ENCODE peak calls at places on chromosomes 11 and 22, in six cellular contexts. E, W, T, Z, D and H are unnamed samples.

GRCh38 chr22:17368144-17368726 is 1.0 kb upstream of the CECR2 start:
- DNase-seq in Z (no peak), W (no peak), T (no peak), E (no peak), D (no peak), H (no peak)

GRCh38 chr11:130776044-130776390 is 140.3 kb downstream of the SNX19 start:
- DNase-seq in Z (no peak), W (no peak), E (no peak), T (no peak), D (no peak), H (no peak)

GRCh38 chr11:43953521-43953920 is 11.1 kb downstream of the C11orf96 start:
- DNase-seq in T (no peak), Z (no peak), E (no peak), W (no peak), D (no peak), H (no peak)

GRCh38 chr22:21044931-21045584 is 688 bp upstream of the LRRC74B start:
- DNase-seq in W (no peak), D (peak; percentile 25), T (peak; percentile 77), Z (no peak), E (peak; percentile 48), H (no peak)

GRCh38 chr11:78646564-78647185 is 72.0 kb upstream of the NARS2 start:
- DNase-seq in Z (no peak), D (peak; percentile 68), E (no peak), W (peak; percentile 26), T (no peak), H (no peak)

GRCh38 chr11:67983916-67984315 is 20.0 kb downstream of the UNC93B1 start:
- DNase-seq in T (no peak), D (no peak), W (no peak), E (no peak), Z (no peak), H (no peak)

GRCh38 chr22:23074451-23074850 is 4.1 kb downstream of the GNAZ start:
- DNase-seq in D (no peak), E (peak; percentile 20), Z (no peak), T (peak; percentile 16), W (no peak), H (no peak)

GRCh38 chr11:19715373-19715772 is 2.7 kb downstream of the NAV2 start:
- DNase-seq in D (peak; percentile 95), W (no peak), Z (no peak), T (peak; percentile 71), E (peak; percentile 33), H (no peak)

GRCh38 chr11:130464289-130464812 is 15.9 kb downstream of the ADAMTS15 start:
- DNase-seq in W (no peak), T (no peak), Z (no peak), D (no peak), E (no peak), H (no peak)

GRCh38 chr11:133833101-133833898 is 12.0 kb downstream of the SPATA19 start:
- DNase-seq in Z (no peak), T (no peak), E (no peak), W (no peak), D (no peak), H (no peak)

GRCh38 chr11:94181943-94182342 is 53.3 kb downstream of the PANX1 start:
- DNase-seq in T (no peak), W (no peak), E (no peak), Z (no peak), D (no peak), H (no peak)

GRCh38 chr11:110991621-110992355 is 253.7 kb upstream of the POU2AF2 start:
- DNase-seq in Z (no peak), W (peak; percentile 36), T (no peak), D (no peak), E (no peak), H (no peak)

GRCh38 chr11:100625041-100625440 is 62.0 kb upstream of the ARHGAP42 start:
- DNase-seq in E (no peak), D (peak; percentile 63), Z (no peak), W (no peak), T (no peak), H (no peak)

GRCh38 chr11:1448166-1448825 is 38.3 kb downstream of the MOB2 start:
- DNase-seq in W (no peak), Z (no peak), D (no peak), E (no peak), T (no peak), H (no peak)

GRCh38 chr11:20367313-20367948 is 3.9 kb downstream of the HTATIP2 start:
- DNase-seq in T (peak; percentile 66), E (no peak), Z (no peak), W (no peak), D (peak; percentile 92), H (no peak)

GRCh38 chr11:118198370-118198769 is 21.9 kb upstream of the SCN2B start:
- DNase-seq in Z (no peak), E (peak; percentile 83), W (peak; percentile 49), D (peak; percentile 29), T (peak; percentile 84), H (peak; percentile 64)

GRCh38 chr11:60942970-60943565 is 8.9 kb downstream of the SLC15A3 start:
- DNase-seq in D (peak; percentile 67), E (no peak), T (peak; percentile 17), W (no peak), Z (no peak), H (no peak)

GRCh38 chr22:24232124-24232523 is 12.8 kb downstream of the GGT5 start:
- DNase-seq in D (no peak), W (no peak), E (no peak), T (no peak), Z (no peak), H (no peak)

GRCh38 chr11:43632171-43632570 is 48.4 kb upstream of the HSD17B12 start:
- DNase-seq in D (peak; percentile 12), E (no peak), T (no peak), W (no peak), Z (no peak), H (no peak)

DNA sequence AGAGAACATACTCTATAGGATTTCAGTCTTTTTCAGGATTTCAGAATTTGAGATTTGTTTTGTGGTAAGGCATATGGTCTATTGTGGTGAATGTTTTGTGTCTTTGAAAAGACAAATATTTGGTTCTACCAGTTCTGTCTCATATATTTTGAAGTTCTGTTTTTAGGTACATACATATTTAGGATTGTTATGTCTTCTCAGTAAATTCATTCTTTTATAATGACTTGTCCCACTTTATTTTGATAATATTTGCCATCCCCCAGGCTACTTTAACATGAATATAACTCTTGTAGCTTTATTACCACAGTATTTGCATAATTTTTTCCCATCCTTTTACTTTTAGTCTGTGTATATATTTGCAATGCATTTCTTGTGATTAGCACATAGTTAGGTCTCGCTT is 32.0 kb downstream of the MTMR3 start:
- DNase-seq in T (no peak), E (no peak), W (no peak), Z (no peak), D (no peak), H (no peak)
- H3K27ac ChIP-seq in T (no peak overlapping the region), E (peak overlapping the region; percentile 19), W (peak overlapping the region; percentile 76), Z (peak overlapping the region; percentile 53), D (peak overlapping the region; percentile 51), H (no peak overlapping the region)

GRCh38 chr22:38844661-38845367 is 986 bp upstream of the NPTXR start:
- DNase-seq in D (no peak), E (no peak), Z (no peak), T (no peak), W (no peak), H (no peak)
- H3K4me3 ChIP-seq in D (no peak overlapping the region), E (no peak overlapping the region), Z (no peak overlapping the region), T (no peak overlapping the region), W (no peak overlapping the region), H (no peak overlapping the region)

DNA sequence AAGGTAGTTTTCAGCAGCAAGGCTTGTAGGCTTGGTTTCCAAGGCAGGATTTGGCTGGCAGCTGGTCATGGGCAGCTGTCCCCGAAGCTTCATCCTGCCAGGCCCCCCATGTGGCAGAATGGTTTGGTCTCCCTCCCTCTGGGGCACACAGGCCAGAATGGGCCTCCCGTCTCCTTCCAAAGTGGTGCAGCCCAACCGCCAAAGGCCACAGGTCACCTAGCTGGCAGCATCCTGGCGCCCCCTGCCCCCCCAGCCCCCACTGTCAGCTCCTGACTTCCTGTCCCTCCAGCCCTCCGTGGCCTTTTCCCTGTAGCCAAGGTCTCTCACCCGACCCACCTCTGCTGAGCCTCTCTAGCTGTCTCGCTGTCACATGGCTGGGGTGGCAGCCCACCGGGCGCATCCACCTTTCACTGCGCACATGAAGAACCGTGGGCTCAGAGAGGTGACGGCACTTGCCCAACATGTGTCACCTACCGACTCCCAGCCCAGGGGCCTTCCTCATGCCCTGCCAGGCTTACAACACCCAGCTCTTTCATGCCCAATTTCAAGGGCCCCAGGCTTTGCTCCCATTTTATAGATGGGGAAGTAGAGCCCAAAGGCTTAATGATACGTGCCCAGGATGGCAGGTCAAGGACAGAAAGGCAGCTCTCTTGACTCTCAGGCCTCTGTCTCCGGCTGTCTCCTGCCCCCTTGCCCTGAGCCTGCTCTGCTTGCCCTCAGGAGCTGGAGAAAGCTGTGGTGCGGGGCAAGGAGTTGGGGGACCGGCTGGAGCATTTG is 8.8 kb downstream of the CCDC88B start:
- DNase-seq in W (no peak), T (no peak), E (no peak), Z (no peak), D (no peak), H (no peak)
- H3K27ac ChIP-seq in W (no peak overlapping the region), T (no peak overlapping the region), E (no peak overlapping the region), Z (peak overlapping the region; percentile 84), D (no peak overlapping the region), H (no peak overlapping the region)

DNA sequence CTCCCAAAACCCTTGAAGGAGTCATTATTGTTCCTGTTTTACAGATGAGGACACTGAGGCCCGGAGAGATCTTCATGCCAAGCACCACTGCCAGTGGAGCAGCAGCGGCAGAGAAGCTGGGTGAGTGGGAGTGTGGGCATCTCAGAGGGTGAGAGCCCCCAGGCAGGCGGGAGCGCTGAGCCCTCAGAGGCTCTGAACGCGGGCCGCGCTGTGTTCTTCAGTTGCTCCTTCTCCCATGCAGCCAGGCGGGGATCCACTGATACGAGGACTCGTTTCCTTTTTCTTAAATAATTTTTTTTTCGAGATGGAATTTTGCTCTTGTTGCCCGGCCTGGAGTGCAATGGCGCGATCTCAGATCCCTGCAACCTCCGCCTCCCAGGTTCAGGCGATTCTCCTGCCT is 47.0 kb downstream of the TPBGL start:
- DNase-seq in E (no peak), T (no peak), W (no peak), D (no peak), Z (no peak), H (no peak)
- H3K4me3 ChIP-seq in E (no peak overlapping the region), T (no peak overlapping the region), W (no peak overlapping the region), D (no peak overlapping the region), Z (no peak overlapping the region), H (no peak overlapping the region)